ENCODE peak calls at places on chromosomes 5 and 9, in four cellular contexts. N is H1, A is IMR-90, V is H9. G is an unnamed sample.

GRCh38 chr9:79471577-79472543 is 99.9 kb upstream of the TLE4 start:
- DNase-seq in N (no peak), V (no peak), A (peak; percentile 35), G (peak; percentile 27)

GRCh38 chr9:89808076-89808701 is 203.4 kb downstream of the GADD45G start:
- DNase-seq in V (no peak), N (no peak), A (no peak), G (no peak)

GRCh38 chr5:90959262-90959661 is 400.7 kb downstream of the ADGRV1 start:
- DNase-seq in N (no peak), V (no peak), A (no peak), G (no peak)

GRCh38 chr5:115369430-115370144 is 73.1 kb upstream of the CCDC112 start:
- DNase-seq in A (no peak), V (peak; percentile 41), N (no peak), G (peak; percentile 38)

GRCh38 chr5:143376911-143377838 is 26.3 kb downstream of the NR3C1 start:
- DNase-seq in A (peak; percentile 59), N (peak; percentile 80), V (peak; percentile 77), G (peak; percentile 97)

GRCh38 chr5:67233075-67233474 is 36.5 kb upstream of the CD180 start:
- DNase-seq in V (peak; percentile 52), N (no peak), A (peak; percentile 42), G (no peak)

GRCh38 chr5:58499951-58500350 is 8.7 kb downstream of the GAPT start:
- DNase-seq in A (no peak), N (no peak), V (no peak), G (no peak)

GRCh38 chr9:7216004-7216821 is 458.4 kb downstream of the KDM4C start:
- DNase-seq in V (no peak), A (peak; percentile 7), N (no peak), G (peak; percentile 21)

GRCh38 chr9:14066815-14067214 is 247.1 kb downstream of the NFIB start:
- DNase-seq in V (no peak), A (no peak), N (no peak), G (no peak)

GRCh38 chr5:79464695-79465332 is 49.1 kb downstream of the HOMER1 start:
- DNase-seq in V (no peak), N (no peak), A (peak; percentile 53), G (peak; percentile 21)

GRCh38 chr5:1737790-1738405 is 61.7 kb downstream of the MRPL36 start:
- DNase-seq in A (peak; percentile 13), V (peak; percentile 39), N (no peak), G (peak; percentile 36)

GRCh38 chr9:124412228-124412575 is 3.0 kb downstream of the PSMB7 start:
- DNase-seq in A (no peak), V (no peak), N (no peak), G (no peak)

GRCh38 chr9:69377291-69377690 is 52.3 kb downstream of the ENTREP1 start:
- DNase-seq in A (no peak), N (no peak), V (no peak), G (no peak)

GRCh38 chr9:109349431-109349846 is 28.6 kb upstream of the EPB41L4B start:
- DNase-seq in A (peak; percentile 89), V (no peak), N (no peak), G (no peak)

GRCh38 chr5:114223866-114224265 is 138.0 kb upstream of the KCNN2 start:
- DNase-seq in A (no peak), N (no peak), V (no peak), G (peak; percentile 66)

GRCh38 chr5:137995077-137995746 is 37.7 kb downstream of the FAM13B start:
- DNase-seq in V (no peak), A (peak; percentile 60), N (no peak), G (no peak)

GRCh38 chr9:77802512-77803293 is 154.6 kb upstream of the GNA14 start:
- DNase-seq in N (no peak), V (no peak), A (no peak), G (no peak)

GRCh38 chr5:134070979-134071849 is 43.3 kb upstream of the TCF7 start:
- DNase-seq in A (no peak), N (no peak), V (peak; percentile 82), G (peak; percentile 85)

GRCh38 chr9:124302921-124303320 is 45.2 kb downstream of the NEK6 start:
- DNase-seq in N (no peak), A (no peak), V (no peak), G (no peak)

GRCh38 chr5:72427016-72427415 is 80.2 kb downstream of the ZNF366 start:
- DNase-seq in A (no peak), V (no peak), N (no peak), G (no peak)

GRCh38 chr5:9513825-9514224 is 32.0 kb downstream of the SEMA5A start:
- DNase-seq in A (peak; percentile 47), N (no peak), V (no peak), G (peak; percentile 68)
- H3K56ac ChIP-seq in A (no peak overlapping the region), N (no peak overlapping the region), V (no peak overlapping the region), G (no peak overlapping the region)

GRCh38 chr9:138075961-138076649 is 198.5 kb downstream of the CACNA1B start:
- DNase-seq in V (no peak), N (no peak), A (no peak), G (no peak)

GRCh38 chr9:138078846-138079245 is 201.3 kb downstream of the CACNA1B start:
- DNase-seq in A (no peak), V (no peak), N (no peak), G (no peak)

GRCh38 chr9:138076650-138077009 is 199.0 kb downstream of the CACNA1B start:
- DNase-seq in V (no peak), N (no peak), A (no peak), G (no peak)

GRCh38 chr9:138077126-138077525 is 199.5 kb downstream of the CACNA1B start:
- DNase-seq in V (no peak), A (no peak), N (no peak), G (no peak)

DNA sequence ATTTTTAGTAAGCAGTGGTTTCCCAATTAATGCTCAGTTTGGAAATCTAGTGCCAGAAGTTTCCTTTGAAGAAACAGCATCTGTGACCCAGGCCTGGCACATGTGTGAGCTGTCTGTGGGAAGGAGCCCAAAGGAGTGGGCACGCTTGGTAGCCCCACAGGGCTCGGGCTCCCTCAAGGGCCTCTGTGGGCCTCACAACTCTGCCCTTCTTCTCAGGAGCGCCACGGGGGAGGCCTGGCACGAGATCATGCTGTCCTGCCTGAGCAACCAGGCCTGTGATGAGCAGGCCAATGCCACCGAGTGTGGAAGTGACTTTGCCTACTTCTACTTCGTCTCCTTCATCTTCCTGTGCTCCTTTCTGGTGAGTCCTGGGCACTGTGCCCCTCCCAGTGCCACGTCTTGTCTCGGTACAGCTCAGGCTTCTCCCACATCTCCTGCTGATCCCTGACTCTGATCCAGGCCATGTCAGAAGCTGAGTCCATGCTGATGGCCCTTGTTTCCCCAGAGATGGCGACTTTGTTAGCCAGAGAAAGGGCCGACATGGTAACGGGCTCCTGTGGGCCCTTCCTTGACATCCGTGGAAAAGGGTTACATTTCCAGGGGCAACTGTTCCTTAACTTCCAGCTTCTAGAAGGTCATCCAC is 200.4 kb downstream of the CACNA1B start:
- DNase-seq in N (no peak), V (no peak), A (no peak), G (no peak)
- H4K5ac ChIP-seq in N (no peak overlapping the region), V (no peak overlapping the region), A (no peak overlapping the region), G (no peak overlapping the region)

DNA sequence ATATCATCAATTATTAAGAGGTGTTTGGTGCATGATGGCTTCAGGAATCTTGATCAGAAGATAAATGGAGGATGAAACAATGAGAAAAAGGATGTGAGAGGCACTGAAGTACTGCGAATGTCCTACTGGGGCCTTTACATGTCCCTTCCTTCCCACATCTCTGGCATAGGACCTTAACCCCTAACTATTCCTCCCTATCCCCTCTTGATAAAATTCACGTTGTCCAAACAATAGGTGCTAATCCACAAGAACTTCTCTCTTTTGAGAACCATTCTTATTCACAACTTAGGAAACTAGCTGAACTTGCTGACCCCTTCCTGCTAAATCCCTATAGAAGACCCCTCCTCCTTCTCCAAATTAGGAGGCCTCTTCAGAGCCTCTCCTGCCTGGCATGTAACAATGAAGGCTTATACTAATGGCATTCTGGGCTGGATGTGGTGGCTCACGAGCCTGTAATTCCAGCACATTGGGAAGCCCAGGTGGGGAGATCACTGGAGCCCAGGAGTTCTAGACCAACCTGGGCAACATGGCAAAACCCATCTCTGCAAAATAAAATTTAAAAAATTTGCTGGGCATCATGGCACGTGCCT is 276.5 kb upstream of the SMARCA2 start:
- DNase-seq in V (no peak), N (no peak), A (no peak), G (peak; percentile 84)
- H3K56ac ChIP-seq in V (no peak overlapping the region), N (no peak overlapping the region), A (no peak overlapping the region), G (no peak overlapping the region)

GRCh38 chr5:129399069-129399468 is 61.0 kb upstream of the ADAMTS19 start:
- DNase-seq in A (no peak), V (peak; percentile 52), N (no peak), G (peak; percentile 57)
- H4K5ac ChIP-seq in A (no peak overlapping the region), V (no peak overlapping the region), N (no peak overlapping the region), G (no peak overlapping the region)

GRCh38 chr5:78364005-78364404 is 3.6 kb downstream of the SCAMP1 start:
- DNase-seq in N (no peak), V (no peak), A (no peak), G (no peak)

GRCh38 chr5:78361226-78361993 is 993 bp downstream of the SCAMP1 start:
- DNase-seq in V (no peak), N (no peak), A (peak; percentile 78), G (peak; percentile 82)

GRCh38 chr5:78362220-78362619 is 1.8 kb downstream of the SCAMP1 start:
- DNase-seq in A (no peak), V (no peak), N (no peak), G (no peak)

GRCh38 chr5:78360674-78361225 is 333 bp downstream of the SCAMP1 start:
- DNase-seq in A (no peak), V (peak; percentile 46), N (no peak), G (no peak)

DNA sequence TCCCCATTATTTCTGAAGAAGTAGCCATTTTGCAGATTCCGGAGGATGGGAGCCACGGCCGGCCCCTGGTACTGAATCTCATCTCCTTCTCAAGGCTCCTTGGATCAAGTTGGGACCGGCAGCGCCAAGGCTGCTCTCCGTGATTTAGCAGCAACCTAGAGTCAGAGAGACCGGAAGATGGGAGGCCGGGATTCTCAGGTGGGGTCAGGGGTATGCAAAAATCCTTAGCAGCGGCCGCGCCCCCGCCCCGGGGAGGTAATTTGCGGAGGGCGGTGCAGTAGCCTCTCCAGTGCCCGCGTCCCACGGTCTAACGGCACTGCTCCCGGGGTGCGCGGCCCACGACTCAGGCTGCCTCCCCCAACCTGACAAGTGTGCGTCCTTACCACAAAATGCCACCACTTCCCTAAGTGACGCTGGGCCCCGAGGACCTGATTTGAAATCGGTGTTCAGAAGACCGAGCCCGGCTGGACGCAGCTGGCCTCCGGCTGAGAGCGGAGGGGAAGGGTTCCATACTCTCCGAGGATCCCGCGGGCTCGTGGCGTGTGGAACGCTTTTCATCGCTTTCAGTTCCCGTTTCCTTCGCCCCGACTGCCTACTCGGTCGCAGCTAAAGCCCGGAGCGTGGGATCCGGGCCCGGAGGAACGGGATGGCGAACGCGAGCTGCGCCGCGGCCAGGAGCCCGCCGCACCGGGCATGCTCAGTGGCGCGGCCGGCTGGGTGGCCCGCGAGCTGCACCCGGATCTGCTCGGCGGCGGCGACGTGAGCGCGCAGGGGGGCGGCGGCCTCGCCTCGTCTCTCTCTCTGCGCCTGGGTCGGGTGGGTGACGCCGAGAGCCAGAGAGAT is at the start of gene SCAMP1:
- DNase-seq in V (peak; percentile 95), N (peak; percentile 88), A (peak; percentile 92), G (peak; percentile 98)
- H3K56ac ChIP-seq in V (no peak within 1 kb of the TSS), N (peak within 1 kb of the TSS; percentile 98), A (peak within 1 kb of the TSS; percentile 93), G (peak within 1 kb of the TSS; percentile 99)

DNA sequence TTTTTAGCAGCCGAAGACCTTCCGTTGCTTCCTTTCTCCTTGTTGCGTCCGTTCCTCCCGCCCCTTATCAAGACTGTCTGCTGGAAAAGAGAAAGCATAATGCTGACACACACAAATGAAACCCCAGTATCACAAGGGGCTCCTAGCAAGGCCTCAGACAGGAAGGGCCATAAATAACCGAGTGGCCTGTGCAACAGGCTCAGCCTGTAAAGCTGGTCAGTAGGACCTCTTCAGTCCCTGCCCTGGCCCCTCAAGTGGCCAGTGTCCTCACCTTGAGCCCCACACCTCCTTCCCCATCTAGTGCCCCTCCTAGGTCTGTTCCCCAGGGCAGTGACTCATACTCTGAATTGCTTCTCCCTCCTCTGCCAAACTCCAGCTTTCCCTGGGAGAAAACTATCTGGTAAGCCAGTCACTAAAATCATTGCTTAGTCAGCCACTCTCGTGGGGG is 174.6 kb upstream of the IL12B start:
- DNase-seq in A (peak; percentile 78), N (no peak), V (no peak), G (peak; percentile 62)
- H4K5ac ChIP-seq in A (no peak overlapping the region), N (no peak overlapping the region), V (no peak overlapping the region), G (no peak overlapping the region)

G was measured in mesendoderm.